ENCODE peak calls at places on chromosomes 7 and 10, in five cellular contexts. C, S, L, R and B are unnamed samples.

GRCh38 chr10:110892602-110893001 is 20.9 kb downstream of the PDCD4 start:
- DNase-seq in C (no peak), S (no peak), L (no peak), R (no peak), B (no peak)

GRCh38 chr7:114825423-114825951 is 96.4 kb upstream of the MDFIC start:
- DNase-seq in C (no peak), S (no peak), L (peak), R (no peak), B (no peak)

GRCh38 chr7:32479574-32480200 is 10.5 kb downstream of the LSM5 start:
- DNase-seq in C (peak), S (peak), L (peak), R (no peak), B (no peak)

GRCh38 chr10:50941629-50942028 is 56.2 kb upstream of the A1CF start:
- DNase-seq in C (no peak), S (no peak), L (no peak), R (no peak), B (no peak)

GRCh38 chr7:13908667-13909382 is 80.6 kb downstream of the ETV1 start:
- DNase-seq in C (peak), S (no peak), L (no peak), R (peak), B (no peak)

GRCh38 chr10:70145666-70146488 is 623 bp downstream of the TYSND1 start:
- DNase-seq in C (peak), S (peak), L (peak), R (peak), B (no peak)

GRCh38 chr7:127893547-127893946 is 137.7 kb downstream of the LRRC4 start:
- DNase-seq in C (no peak), S (no peak), L (no peak), R (no peak), B (no peak)

GRCh38 chr7:139675127-139676110 is 102.4 kb downstream of the HIPK2 start:
- DNase-seq in C (peak), S (no peak), L (no peak), R (no peak), B (no peak)

GRCh38 chr7:30459591-30460245 is 18.9 kb downstream of the NOD1 start:
- DNase-seq in C (peak), S (no peak), L (peak), R (no peak), B (no peak)

GRCh38 chr7:158268851-158269535 is 318.6 kb downstream of the PTPRN2 start:
- DNase-seq in C (no peak), S (no peak), L (no peak), R (no peak), B (no peak)

GRCh38 chr7:156949541-156950380 is at the start of gene NOM1:
- DNase-seq in C (peak), S (peak), L (peak), R (peak), B (no peak)

GRCh38 chr7:132309102-132309805 is 267.0 kb downstream of the PLXNA4 start:
- DNase-seq in C (no peak), S (no peak), L (no peak), R (no peak), B (no peak)

GRCh38 chr7:157839226-157839625 is 502.4 kb downstream of the DNAJB6 start:
- DNase-seq in C (no peak), S (no peak), L (no peak), R (no peak), B (no peak)

GRCh38 chr7:30910369-30911073 is 1.1 kb upstream of the AQP1 start:
- DNase-seq in C (no peak), S (no peak), L (no peak), R (no peak), B (no peak)

GRCh38 chr7:101817930-101818698 is 688 bp downstream of the CUX1 start:
- DNase-seq in C (peak), S (no peak), L (no peak), R (no peak), B (no peak)

GRCh38 chr7:42262907-42263466 is 26.0 kb upstream of the GLI3 start:
- DNase-seq in C (peak), S (no peak), L (no peak), R (no peak), B (no peak)

GRCh38 chr10:69232736-69233135 is 12.6 kb downstream of the HKDC1 start:
- DNase-seq in C (no peak), S (no peak), L (no peak), R (peak), B (no peak)

GRCh38 chr10:86872757-86873156 is 84.7 kb downstream of the MMRN2 start:
- DNase-seq in C (no peak), S (no peak), L (no peak), R (no peak), B (no peak)

GRCh38 chr7:155731375-155731774 is 80.9 kb downstream of the SHH start:
- DNase-seq in C (peak), S (no peak), L (peak), R (no peak), B (no peak)

GRCh38 chr10:6607778-6608177 is 27.7 kb upstream of the PRKCQ start:
- DNase-seq in C (no peak), S (no peak), L (no peak), R (no peak), B (no peak)

GRCh38 chr10:114346176-114347031 is 57.9 kb downstream of the AFAP1L2 start:
- DNase-seq in C (no peak), S (no peak), L (no peak), R (no peak), B (no peak)

GRCh38 chr7:2645274-2645868 is 13.6 kb downstream of the TTYH3 start:
- DNase-seq in C (no peak), S (peak), L (no peak), R (peak), B (no peak)

GRCh38 chr7:17770710-17771375 is 169.5 kb downstream of the SNX13 start:
- DNase-seq in C (no peak), S (no peak), L (no peak), R (no peak), B (no peak)

GRCh38 chr7:88200793-88201192 is 19.0 kb downstream of the SRI start:
- DNase-seq in C (no peak), S (no peak), L (no peak), R (no peak), B (no peak)

DNA sequence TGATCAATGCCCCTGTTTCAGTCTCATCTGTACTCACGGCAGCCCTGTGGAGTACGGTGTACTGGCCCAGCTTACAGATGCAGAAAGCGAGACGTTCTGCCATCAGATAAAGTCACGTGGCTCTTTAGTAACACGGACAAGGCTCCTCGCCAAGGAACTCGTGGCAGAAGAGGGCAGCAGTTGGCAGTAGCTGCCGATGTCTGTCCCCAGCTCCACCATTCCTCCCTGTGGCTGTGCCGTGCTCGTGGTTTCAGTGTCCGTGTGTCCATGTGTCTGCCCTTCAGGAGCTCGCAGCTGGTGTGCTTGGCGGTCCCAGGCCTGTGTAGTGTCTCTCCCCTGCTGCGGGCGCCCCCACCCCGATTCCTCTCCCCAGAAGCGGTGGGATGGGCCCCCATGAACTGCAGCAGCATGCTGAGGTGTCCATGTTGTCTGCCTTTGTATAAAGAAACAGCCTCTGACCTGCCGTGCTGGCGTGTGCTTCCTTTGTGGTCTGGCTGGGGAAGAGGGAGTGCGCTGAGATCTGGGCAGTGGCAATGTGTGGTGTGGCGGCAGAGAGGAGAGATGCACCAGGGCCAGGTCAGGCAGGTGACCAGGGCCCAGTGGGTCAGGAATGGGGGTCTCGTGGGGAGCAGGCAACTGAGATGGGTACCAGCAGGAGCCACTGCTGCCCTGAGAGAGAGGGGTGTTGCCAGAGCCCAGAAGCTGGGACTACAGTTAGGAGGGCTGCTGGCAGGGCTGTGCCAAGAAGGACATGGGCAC is 9.8 kb downstream of the RHBDD2 start:
- DNase-seq in C (no peak), S (no peak), L (no peak), R (no peak), B (no peak)
- H3K27ac ChIP-seq in C (no peak), S (no peak), L (no peak), R (no peak), B (no peak)

GRCh38 chr7:20350518-20350951 is 19.8 kb downstream of the ITGB8 start:
- DNase-seq in C (no peak), S (no peak), L (no peak), R (no peak), B (no peak)
- H3K27ac ChIP-seq in C (no peak), S (no peak), L (peak), R (no peak), B (peak)

DNA sequence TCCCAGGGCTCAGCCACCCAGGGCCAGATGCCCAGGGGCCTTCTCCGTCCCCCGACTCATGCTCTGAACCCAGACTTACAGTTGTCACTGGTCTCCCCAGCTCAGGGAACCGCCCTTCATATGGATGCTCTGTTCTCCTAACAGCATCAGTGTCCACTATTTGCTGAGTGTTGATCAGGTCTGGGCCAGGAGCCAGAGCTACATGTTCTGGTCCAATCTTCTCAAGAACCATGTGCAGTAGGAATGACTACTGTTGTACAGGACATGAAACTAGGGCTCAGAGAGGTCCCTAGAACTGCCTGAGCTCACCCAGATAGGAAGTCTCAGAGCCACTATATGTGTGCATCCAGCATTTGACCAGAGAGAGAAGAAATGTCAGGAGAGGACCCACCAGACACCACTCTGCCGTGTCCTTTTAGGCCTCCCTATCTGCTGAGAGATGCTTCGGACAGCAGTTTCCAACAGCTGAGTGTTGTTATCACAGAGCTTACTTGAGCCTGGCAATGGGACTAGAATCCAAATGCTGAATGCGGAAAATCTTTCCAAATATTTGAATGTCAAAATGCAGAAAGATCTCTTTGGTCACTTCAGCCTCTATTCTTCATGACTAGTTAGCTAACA is 246.2 kb downstream of the TNS3 start:
- DNase-seq in C (peak), S (no peak), L (no peak), R (no peak), B (no peak)
- H3K27ac ChIP-seq in C (peak), S (no peak), L (no peak), R (no peak), B (no peak)

GRCh38 chr10:78464118-78464855 is 430.6 kb downstream of the RPS24 start:
- DNase-seq in C (no peak), S (no peak), L (no peak), R (no peak), B (no peak)
- H3K27ac ChIP-seq in C (no peak), S (no peak), L (peak), R (no peak), B (no peak)

DNA sequence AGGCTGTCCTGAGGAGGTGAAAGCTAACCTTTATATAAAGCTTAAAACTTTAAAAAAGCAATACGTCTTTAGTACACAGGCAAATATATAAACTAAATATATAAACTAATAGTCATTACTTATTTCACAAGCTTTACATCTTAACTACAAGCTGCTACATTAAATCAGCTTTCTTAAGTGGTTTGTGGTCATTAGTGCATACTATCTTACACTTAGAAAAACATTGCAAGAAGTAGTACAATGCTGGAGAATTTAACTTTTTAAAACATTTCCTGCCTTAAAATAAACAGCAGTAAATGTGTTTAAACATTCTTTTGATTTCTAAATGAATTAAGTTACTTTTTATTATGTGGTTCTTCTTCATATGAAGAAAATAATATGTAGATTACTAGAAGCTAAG is 36.3 kb downstream of the MET start:
- DNase-seq in C (no peak), S (no peak), L (no peak), R (no peak), B (no peak)
- H3K27ac ChIP-seq in C (peak), S (no peak), L (peak), R (no peak), B (peak)

DNA sequence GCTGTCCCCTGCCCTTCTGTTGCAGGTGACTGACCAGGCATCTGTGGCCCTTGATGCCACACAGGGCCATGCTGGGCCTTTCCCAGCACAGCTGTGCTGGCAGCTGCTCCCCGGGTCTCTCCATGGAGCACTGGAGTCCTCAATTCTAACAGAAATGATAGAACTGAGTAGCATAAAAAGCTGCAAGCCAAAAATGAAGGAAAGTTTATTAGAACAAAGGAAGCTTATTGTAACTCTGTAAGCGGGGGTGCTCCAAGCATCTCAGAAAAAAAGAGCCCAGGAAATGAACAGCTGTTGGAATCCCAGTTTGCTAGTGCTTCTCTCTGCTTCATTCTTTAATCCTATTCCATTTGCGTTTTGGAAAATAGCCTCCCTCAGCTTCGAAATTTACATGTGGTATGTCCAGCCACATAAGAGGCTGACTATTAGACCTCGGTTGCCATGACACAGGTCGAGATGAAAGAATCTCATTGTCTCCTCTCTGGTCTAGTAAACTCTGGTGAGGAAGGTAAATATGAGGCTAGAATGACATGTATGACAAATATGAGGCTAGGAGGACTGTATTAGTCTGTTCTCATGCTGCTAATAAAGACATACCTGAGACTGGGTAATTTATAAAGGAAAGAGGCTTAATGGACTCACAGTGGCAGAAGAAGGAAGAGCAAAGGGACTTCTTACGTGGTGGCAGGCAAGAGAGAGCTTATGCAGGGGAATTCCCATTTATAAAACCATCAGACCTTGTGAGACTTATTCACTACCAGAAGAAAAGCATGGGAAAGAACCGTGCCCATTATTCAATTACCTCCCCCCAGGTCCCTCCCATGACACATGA is 23.7 kb downstream of the EPDR1 start:
- DNase-seq in C (no peak), S (no peak), L (no peak), R (no peak), B (no peak)
- H3K27ac ChIP-seq in C (no peak), S (no peak), L (peak), R (no peak), B (no peak)

GRCh38 chr7:87056346-87056745 is 3.1 kb downstream of the ELAPOR2 start:
- DNase-seq in C (peak), S (no peak), L (no peak), R (no peak), B (no peak)
- H3K27ac ChIP-seq in C (no peak), S (no peak), L (no peak), R (no peak), B (no peak)

GRCh38 chr7:151009340-151010001 is 14.8 kb downstream of the ATG9B start:
- DNase-seq in C (no peak), S (no peak), L (no peak), R (no peak), B (no peak)

GRCh38 chr7:151010002-151010306 is 14.3 kb downstream of the ATG9B start:
- DNase-seq in C (no peak), S (no peak), L (no peak), R (no peak), B (no peak)

GRCh38 chr7:151007469-151007898 is 16.7 kb downstream of the NOS3 start:
- DNase-seq in C (no peak), S (no peak), L (no peak), R (no peak), B (no peak)

GRCh38 chr7:151008143-151008510 is 16.2 kb downstream of the ATG9B start:
- DNase-seq in C (no peak), S (peak), L (no peak), R (no peak), B (no peak)

GRCh38 chr7:151008511-151009323 is 15.6 kb downstream of the ATG9B start:
- DNase-seq in C (peak), S (peak), L (peak), R (peak), B (no peak)
- H3K27ac ChIP-seq in C (no peak), S (peak), L (no peak), R (peak), B (no peak)

DNA sequence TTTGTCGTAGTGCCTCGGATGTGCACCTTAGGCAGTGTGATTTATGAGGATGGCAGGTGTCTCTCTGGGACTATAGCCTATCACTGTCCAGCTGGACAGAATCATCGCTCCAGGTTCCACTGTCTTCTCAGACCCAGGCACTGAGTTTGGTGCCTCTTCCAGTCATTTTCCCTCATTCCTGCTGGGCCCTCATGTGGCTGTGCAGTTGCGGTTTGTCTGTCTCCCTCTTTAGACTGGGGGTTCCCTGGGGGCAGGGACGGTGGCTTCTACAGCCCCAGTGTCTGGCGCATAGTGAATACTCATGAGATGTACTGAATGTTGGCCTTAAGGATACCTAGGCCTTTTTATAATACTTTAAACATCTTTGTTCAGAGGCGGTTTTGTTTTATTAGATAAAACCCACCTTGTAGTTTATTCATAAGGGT is 28.9 kb downstream of the CCM2 start:
- DNase-seq in C (no peak), S (no peak), L (no peak), R (no peak), B (no peak)
- H3K27ac ChIP-seq in C (no peak), S (no peak), L (no peak), R (peak), B (no peak)

DNA sequence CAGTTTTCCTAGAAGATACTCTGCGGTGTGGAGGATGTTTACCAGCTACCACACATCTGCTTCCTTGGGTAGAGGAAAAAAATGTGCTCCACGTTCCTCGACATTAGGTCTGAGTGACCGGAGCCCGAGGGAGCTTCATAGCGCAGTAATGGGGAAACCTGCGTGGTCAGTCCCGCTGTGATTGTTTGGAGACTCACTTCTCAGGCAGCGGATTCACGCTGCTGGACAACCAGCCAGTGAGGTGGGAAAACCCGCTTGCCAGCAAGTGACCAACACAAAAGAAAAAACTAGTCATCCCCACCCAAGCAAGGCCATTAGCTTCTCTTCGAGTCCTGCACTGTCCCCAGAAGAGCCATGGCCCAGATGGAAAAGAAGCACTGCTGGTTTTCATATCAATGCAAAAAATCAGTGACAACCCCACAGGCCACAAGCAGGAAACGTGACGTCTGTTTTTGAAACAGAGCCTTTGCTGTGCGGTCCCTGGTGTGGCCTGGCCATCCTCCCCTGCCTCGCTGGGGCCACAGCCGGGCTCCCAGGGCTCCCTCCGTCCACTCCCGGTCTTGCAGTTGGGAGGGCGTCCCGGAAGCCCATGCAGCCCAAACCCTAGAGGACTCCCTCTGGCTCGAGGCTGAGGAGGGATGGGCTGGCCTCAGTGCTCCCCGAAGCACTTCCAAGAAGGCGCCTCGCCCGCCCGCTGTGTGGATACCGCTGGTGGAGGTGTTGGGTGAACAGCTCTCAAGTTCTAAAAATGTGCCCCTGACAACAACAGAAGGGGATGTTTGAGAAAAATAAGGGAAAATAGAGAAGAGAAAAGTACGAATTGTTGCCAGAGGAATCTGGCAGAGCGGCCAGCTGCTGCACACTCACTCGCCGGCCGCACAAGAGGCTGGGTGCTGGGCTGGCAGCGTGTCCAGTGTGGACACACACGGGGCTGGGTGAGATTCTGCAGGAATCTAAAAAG is 73.3 kb downstream of the ZRANB1 start:
- DNase-seq in C (no peak), S (no peak), L (no peak), R (peak), B (no peak)
- H3K27ac ChIP-seq in C (no peak), S (no peak), L (no peak), R (no peak), B (no peak)